ENCODE peak calls at places on chromosomes 6 and 20, in four cellular contexts. One of them, this sample, is unnamed.

GRCh38 chr20:50470249-50470858 is 39.8 kb upstream of the PTPN1 start:
- DNase-seq in mucosa of gallbladder: no peak
- DNase-seq in NCI-H1092 treated with DMSO at 0.1 percent for 48 hours: no peak
- DNase-seq in HEK293T: no peak
- DNase-seq in this sample: no peak

GRCh38 chr20:4227085-4227821 is 211.9 kb upstream of the RNF24 start:
- DNase-seq in mucosa of gallbladder: no peak
- DNase-seq in NCI-H1092 treated with DMSO at 0.1 percent for 48 hours: no peak
- DNase-seq in HEK293T: peak
- DNase-seq in this sample: no peak

GRCh38 chr20:18103497-18103896 is 34.2 kb upstream of the KAT14 start:
- DNase-seq in mucosa of gallbladder: no peak
- DNase-seq in NCI-H1092 treated with DMSO at 0.1 percent for 48 hours: peak
- DNase-seq in HEK293T: no peak
- DNase-seq in this sample: no peak

GRCh38 chr20:10540636-10541493 is 105.8 kb downstream of the SLX4IP start:
- DNase-seq in mucosa of gallbladder: no peak
- DNase-seq in NCI-H1092 treated with DMSO at 0.1 percent for 48 hours: no peak
- DNase-seq in HEK293T: no peak
- DNase-seq in this sample: no peak

GRCh38 chr6:99609839-99610489 is 3.3 kb downstream of the PRDM13 start:
- DNase-seq in mucosa of gallbladder: no peak
- DNase-seq in NCI-H1092 treated with DMSO at 0.1 percent for 48 hours: no peak
- DNase-seq in HEK293T: no peak
- DNase-seq in this sample: no peak

GRCh38 chr6:14816106-14816864 is 429.6 kb upstream of the JARID2 start:
- DNase-seq in mucosa of gallbladder: no peak
- DNase-seq in NCI-H1092 treated with DMSO at 0.1 percent for 48 hours: no peak
- DNase-seq in HEK293T: no peak
- DNase-seq in this sample: no peak

GRCh38 chr6:26363882-26364825 is 844 bp upstream of the BTN3A2 start:
- DNase-seq in mucosa of gallbladder: no peak
- DNase-seq in NCI-H1092 treated with DMSO at 0.1 percent for 48 hours: no peak
- DNase-seq in HEK293T: no peak
- DNase-seq in this sample: no peak

GRCh38 chr20:25867776-25868649 is 171.4 kb upstream of the ZNF337 start:
- DNase-seq in mucosa of gallbladder: peak
- DNase-seq in NCI-H1092 treated with DMSO at 0.1 percent for 48 hours: peak
- DNase-seq in HEK293T: no peak
- DNase-seq in this sample: no peak

GRCh38 chr6:53134601-53135235 is 13.9 kb downstream of the GCM1 start:
- DNase-seq in mucosa of gallbladder: no peak
- DNase-seq in NCI-H1092 treated with DMSO at 0.1 percent for 48 hours: no peak
- DNase-seq in HEK293T: no peak
- DNase-seq in this sample: no peak

GRCh38 chr6:109767961-109768360 is 76.9 kb downstream of the FIG4 start:
- DNase-seq in mucosa of gallbladder: no peak
- DNase-seq in NCI-H1092 treated with DMSO at 0.1 percent for 48 hours: no peak
- DNase-seq in HEK293T: no peak
- DNase-seq in this sample: no peak

GRCh38 chr6:128655978-128656498 is 135.6 kb upstream of the PTPRK start:
- DNase-seq in mucosa of gallbladder: no peak
- DNase-seq in NCI-H1092 treated with DMSO at 0.1 percent for 48 hours: no peak
- DNase-seq in HEK293T: no peak
- DNase-seq in this sample: no peak

GRCh38 chr6:157486632-157487031 is 105.6 kb downstream of the ZDHHC14 start:
- DNase-seq in mucosa of gallbladder: no peak
- DNase-seq in NCI-H1092 treated with DMSO at 0.1 percent for 48 hours: no peak
- DNase-seq in HEK293T: no peak
- DNase-seq in this sample: no peak

GRCh38 chr6:3789018-3789895 is 37.7 kb upstream of the PXDC1 start:
- DNase-seq in mucosa of gallbladder: no peak
- DNase-seq in NCI-H1092 treated with DMSO at 0.1 percent for 48 hours: no peak
- DNase-seq in HEK293T: no peak
- DNase-seq in this sample: no peak

GRCh38 chr20:40309731-40310130 is 379.3 kb downstream of the MAFB start:
- DNase-seq in mucosa of gallbladder: no peak
- DNase-seq in NCI-H1092 treated with DMSO at 0.1 percent for 48 hours: no peak
- DNase-seq in HEK293T: no peak
- DNase-seq in this sample: no peak

GRCh38 chr6:158158748-158159147 is 9.3 kb downstream of the SERAC1 start:
- DNase-seq in mucosa of gallbladder: no peak
- DNase-seq in NCI-H1092 treated with DMSO at 0.1 percent for 48 hours: no peak
- DNase-seq in HEK293T: no peak
- DNase-seq in this sample: no peak

GRCh38 chr6:137751768-137752560 is 115.1 kb upstream of the TNFAIP3 start:
- DNase-seq in mucosa of gallbladder: no peak
- DNase-seq in NCI-H1092 treated with DMSO at 0.1 percent for 48 hours: no peak
- DNase-seq in HEK293T: no peak
- DNase-seq in this sample: no peak

GRCh38 chr20:46255440-46256104 is 52.7 kb downstream of the CDH22 start:
- DNase-seq in mucosa of gallbladder: peak
- DNase-seq in NCI-H1092 treated with DMSO at 0.1 percent for 48 hours: peak
- DNase-seq in HEK293T: peak
- DNase-seq in this sample: no peak

GRCh38 chr20:49794336-49795124 is 18.1 kb upstream of the SLC9A8 start:
- DNase-seq in mucosa of gallbladder: peak
- DNase-seq in NCI-H1092 treated with DMSO at 0.1 percent for 48 hours: no peak
- DNase-seq in HEK293T: no peak
- DNase-seq in this sample: no peak

GRCh38 chr20:63009044-63009961 is 2.5 kb upstream of the BHLHE23 start:
- DNase-seq in mucosa of gallbladder: peak
- DNase-seq in NCI-H1092 treated with DMSO at 0.1 percent for 48 hours: peak
- DNase-seq in HEK293T: peak
- DNase-seq in this sample: peak

GRCh38 chr20:13059398-13060136 is 50.8 kb downstream of the SPTLC3 start:
- DNase-seq in mucosa of gallbladder: no peak
- DNase-seq in NCI-H1092 treated with DMSO at 0.1 percent for 48 hours: no peak
- DNase-seq in HEK293T: no peak
- DNase-seq in this sample: no peak

GRCh38 chr20:52497731-52498130 is 306.2 kb upstream of the ZFP64 start:
- DNase-seq in mucosa of gallbladder: no peak
- DNase-seq in NCI-H1092 treated with DMSO at 0.1 percent for 48 hours: no peak
- DNase-seq in HEK293T: no peak
- DNase-seq in this sample: no peak

GRCh38 chr6:129853996-129854711 is 7.0 kb downstream of the TMEM244 start:
- DNase-seq in mucosa of gallbladder: no peak
- DNase-seq in NCI-H1092 treated with DMSO at 0.1 percent for 48 hours: no peak
- DNase-seq in HEK293T: no peak
- DNase-seq in this sample: no peak

GRCh38 chr6:134117409-134117808 is 65.0 kb upstream of the SLC2A12 start:
- DNase-seq in mucosa of gallbladder: no peak
- DNase-seq in NCI-H1092 treated with DMSO at 0.1 percent for 48 hours: no peak
- DNase-seq in HEK293T: no peak
- DNase-seq in this sample: peak

GRCh38 chr6:146898069-146898887 is 299.5 kb downstream of the ADGB start:
- DNase-seq in mucosa of gallbladder: no peak
- DNase-seq in NCI-H1092 treated with DMSO at 0.1 percent for 48 hours: no peak
- DNase-seq in HEK293T: no peak
- DNase-seq in this sample: no peak

GRCh38 chr20:31845300-31845863 is at the start of gene FOXS1:
- DNase-seq in mucosa of gallbladder: peak
- DNase-seq in NCI-H1092 treated with DMSO at 0.1 percent for 48 hours: no peak
- DNase-seq in HEK293T: no peak
- DNase-seq in this sample: no peak

GRCh38 chr20:7449269-7449668 is 491.0 kb downstream of the HAO1 start:
- DNase-seq in mucosa of gallbladder: no peak
- DNase-seq in NCI-H1092 treated with DMSO at 0.1 percent for 48 hours: no peak
- DNase-seq in HEK293T: no peak
- DNase-seq in this sample: no peak

This sample was measured in KG1.